ENCODE peak calls at places on chromosome 20, in six cellular contexts. H is WTC11, Q is HepG2, S is K562, Y is GM23338, T is H1. K is an unnamed sample.

GRCh38 chr20:34970193-34971037 is 14.7 kb downstream of the MYH7B start:
- DNase-seq in T (no peak), S (no peak), H (no peak), Y (no peak), Q (no peak), K (no peak)

GRCh38 chr20:48262396-48262795 is 477.1 kb upstream of the SULF2 start:
- DNase-seq in S (no peak), Q (no peak), T (no peak), H (no peak), Y (no peak), K (no peak)

GRCh38 chr20:12414446-12415274 is 497.0 kb downstream of the BTBD3 start:
- DNase-seq in T (no peak), H (no peak), S (no peak), Y (no peak), Q (no peak), K (no peak)

GRCh38 chr20:20754758-20755157 is 42.3 kb upstream of the RALGAPA2 start:
- DNase-seq in T (no peak), Y (no peak), S (no peak), Q (no peak), H (no peak), K (no peak)

GRCh38 chr20:24379116-24379927 is 90.1 kb upstream of the SYNDIG1 start:
- DNase-seq in Q (no peak), T (no peak), H (no peak), S (no peak), Y (no peak), K (no peak)

GRCh38 chr20:40494238-40494637 is 194.8 kb downstream of the MAFB start:
- DNase-seq in Q (no peak), H (no peak), Y (no peak), S (no peak), T (no peak), K (no peak)

GRCh38 chr20:53493201-53493908 is 100.3 kb downstream of the ZNF217 start:
- DNase-seq in S (no peak), Y (no peak), Q (no peak), H (no peak), T (no peak), K (no peak)

GRCh38 chr20:6164421-6165341 is 41.9 kb upstream of the FERMT1 start:
- DNase-seq in T (no peak), H (no peak), S (no peak), Q (no peak), Y (no peak), K (no peak)

GRCh38 chr20:12660918-12661317 is 347.9 kb upstream of the SPTLC3 start:
- DNase-seq in T (peak), Q (peak), S (no peak), H (peak), Y (peak), K (no peak)

GRCh38 chr20:58651823-58652605 is 931 bp downstream of the STX16 start:
- DNase-seq in H (peak), Q (peak), Y (peak), S (peak), T (peak), K (peak)

DNA sequence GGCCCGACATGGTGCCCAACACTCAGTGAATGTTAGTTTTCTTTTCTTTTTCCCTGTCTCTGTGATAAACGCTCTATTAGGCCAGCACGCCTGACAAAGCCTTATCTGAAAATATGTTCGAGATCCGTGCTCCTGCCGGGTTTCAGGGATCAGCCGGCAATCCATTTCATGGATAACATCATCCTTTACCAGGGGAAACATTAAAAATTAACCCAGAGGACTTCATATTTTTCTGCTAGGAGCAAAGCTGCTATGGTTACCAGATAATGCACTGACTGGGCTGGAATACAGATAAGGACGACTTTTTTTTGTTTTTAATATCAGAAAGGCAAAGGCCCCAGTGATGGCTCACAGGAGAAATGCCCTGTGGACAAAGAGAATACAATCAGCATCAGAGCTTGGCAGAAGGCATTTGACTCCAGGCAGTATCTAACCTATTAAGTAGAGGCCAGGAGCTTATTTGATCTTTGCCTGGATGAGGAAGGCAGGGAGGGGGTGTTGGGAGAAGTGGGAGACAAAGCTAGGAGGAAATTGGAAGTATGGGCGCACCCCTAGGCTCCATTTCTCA is 482.0 kb upstream of the CHD6 start:
- DNase-seq in Q (no peak), T (no peak), Y (no peak), H (no peak), S (no peak), K (no peak)
- TF ChIP-seq CREB1 in Q (no peak), T (no peak), Y (no peak), H (no peak), S (no peak), K (no peak)

DNA sequence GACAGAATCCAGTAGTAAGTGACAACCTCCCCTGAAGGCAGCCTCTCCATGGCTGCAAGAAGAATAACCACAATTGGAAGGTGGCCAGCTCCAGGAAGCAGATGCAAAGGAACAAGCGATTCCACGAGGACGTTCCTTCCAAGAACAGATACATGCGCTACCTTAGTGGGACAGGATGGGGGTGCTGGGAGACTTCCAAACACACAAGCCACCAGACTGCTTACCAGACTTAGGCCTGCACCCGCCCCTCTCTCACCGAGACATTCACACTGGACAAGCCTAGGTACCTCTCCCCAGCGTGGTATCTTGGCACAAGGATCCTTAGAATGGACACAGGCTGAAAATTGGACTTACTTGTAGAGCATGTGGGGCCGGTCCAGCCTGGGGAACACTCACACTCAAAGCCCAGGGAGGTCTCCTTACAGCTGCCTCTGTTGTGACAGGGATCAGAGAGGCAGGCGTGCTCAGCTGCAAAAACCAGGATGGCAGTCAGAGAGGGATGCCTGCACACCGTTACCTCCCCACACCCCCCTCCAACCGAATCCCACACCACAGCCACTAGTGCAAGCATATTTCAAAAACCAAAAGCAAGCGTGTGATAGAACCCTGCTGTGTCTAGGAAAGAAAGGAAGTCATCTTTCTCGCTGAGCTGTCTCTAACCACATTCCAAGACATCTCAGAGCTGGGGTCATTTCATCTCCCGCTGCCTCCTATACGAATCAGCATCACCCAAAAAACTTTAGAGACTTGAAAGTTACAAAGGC is 22.4 kb downstream of the JAG1 start:
- DNase-seq in Y (no peak), S (no peak), H (no peak), T (no peak), Q (no peak), K (no peak)
- TF ChIP-seq CREB1 in Y (no peak), S (no peak), H (no peak), T (no peak), Q (no peak), K (no peak)

DNA sequence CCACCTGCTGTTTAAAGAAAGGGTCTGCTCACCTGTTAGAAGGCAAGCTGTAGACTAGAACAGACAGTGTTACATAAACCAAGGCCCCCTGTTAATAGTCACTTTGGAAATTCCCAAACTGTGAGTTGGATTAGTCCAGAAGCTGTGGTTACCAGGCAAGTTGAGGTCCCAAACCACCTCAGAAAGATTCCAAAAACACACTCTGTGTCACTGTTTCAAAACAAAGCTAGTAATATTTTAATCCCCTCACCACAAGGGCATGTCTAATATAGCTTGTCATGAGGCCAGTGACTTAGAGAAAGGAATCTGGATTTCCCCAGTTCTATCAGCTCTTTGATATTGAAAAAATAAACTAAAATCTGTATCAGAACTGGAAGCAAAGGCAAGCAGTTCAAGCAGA is 244.6 kb downstream of the HAO1 start:
- DNase-seq in Y (no peak), H (no peak), T (no peak), Q (no peak), S (no peak), K (no peak)
- TF ChIP-seq CREB1 in Y (no peak), H (no peak), T (no peak), Q (no peak), S (no peak), K (no peak)

GRCh38 chr20:651713-652610 is 1.0 kb downstream of the SRXN1 start:
- DNase-seq in S (peak), T (no peak), Y (no peak), H (no peak), Q (no peak), K (no peak)

GRCh38 chr20:653110-653589 is at the start of gene SRXN1:
- DNase-seq in H (peak), S (peak), Q (peak), T (peak), Y (peak), K (peak)

GRCh38 chr20:653590-654426 is 808 bp upstream of the SRXN1 start:
- DNase-seq in Y (no peak), H (no peak), T (no peak), S (peak), Q (peak), K (no peak)

GRCh38 chr20:650954-651353 is 2.0 kb downstream of the SRXN1 start:
- DNase-seq in T (no peak), Q (no peak), S (no peak), Y (peak), H (no peak), K (no peak)

GRCh38 chr20:652611-653109 is 340 bp downstream of the SRXN1 start:
- DNase-seq in Q (no peak), S (no peak), Y (no peak), H (no peak), T (no peak), K (no peak)
- TF ChIP-seq CREB1 in Q (no peak), S (no peak), Y (no peak), H (no peak), T (no peak), K (no peak)

K was measured in GM12878.